ENCODE peak calls at places on chromosome 6, in six cellular contexts. M, Q, K, J, I and L are unnamed samples.

GRCh38 chr6:106757267-106757666 is 127.9 kb downstream of the QRSL1 start:
- DNase-seq in K (no peak), J (no peak), I (no peak), Q (no peak), M (no peak), L (no peak)

GRCh38 chr6:149925253-149925973 is 2.5 kb upstream of the RAET1G start:
- DNase-seq in K (peak; percentile 46), Q (no peak), M (no peak), J (peak; percentile 25), I (peak; percentile 23), L (no peak)

GRCh38 chr6:74690365-74690764 is 515.5 kb downstream of the COL12A1 start:
- DNase-seq in K (no peak), I (no peak), Q (peak; percentile 36), J (no peak), M (no peak), L (no peak)

GRCh38 chr6:10569392-10570127 is 48.4 kb downstream of the GCNT2 start:
- DNase-seq in K (no peak), J (no peak), M (no peak), I (no peak), Q (no peak), L (no peak)

GRCh38 chr6:31010393-31011060 is at the start of gene MUC22:
- DNase-seq in I (no peak), K (no peak), Q (peak; percentile 84), J (no peak), M (no peak), L (no peak)

GRCh38 chr6:4848382-4849068 is 72.3 kb downstream of the CDYL start:
- DNase-seq in Q (no peak), I (peak; percentile 21), J (peak; percentile 54), K (no peak), M (no peak), L (no peak)

GRCh38 chr6:158799051-158799792 is 19.9 kb downstream of the EZR start:
- DNase-seq in M (no peak), Q (peak; percentile 46), K (peak; percentile 70), I (no peak), J (no peak), L (no peak)

GRCh38 chr6:115896538-115897129 is 164.1 kb downstream of the FRK start:
- DNase-seq in M (no peak), Q (peak; percentile 29), I (peak; percentile 23), K (no peak), J (no peak), L (peak; percentile 12)

GRCh38 chr6:6631526-6632276 is 43.2 kb downstream of the LY86 start:
- DNase-seq in J (no peak), K (peak; percentile 27), Q (no peak), M (no peak), I (no peak), L (no peak)

GRCh38 chr6:136729832-136730231 is 62.4 kb downstream of the MAP3K5 start:
- DNase-seq in K (no peak), M (no peak), Q (no peak), I (no peak), J (no peak), L (no peak)

GRCh38 chr6:99026135-99026534 is 78.4 kb upstream of the FBXL4 start:
- DNase-seq in K (no peak), J (no peak), M (no peak), Q (no peak), I (no peak), L (no peak)

GRCh38 chr6:20399518-20399917 is 2.2 kb upstream of the E2F3 start:
- DNase-seq in I (no peak), K (no peak), Q (no peak), M (no peak), J (no peak), L (no peak)

GRCh38 chr6:132362318-132363185 is 38.7 kb downstream of the MOXD1 start:
- DNase-seq in Q (no peak), K (no peak), I (no peak), J (no peak), M (no peak), L (no peak)

GRCh38 chr6:44177691-44178423 is 19.2 kb downstream of the CAPN11 start:
- DNase-seq in K (no peak), Q (peak; percentile 56), M (peak; percentile 76), I (no peak), J (no peak), L (no peak)

GRCh38 chr6:43709654-43710303 is 22.2 kb upstream of the MRPS18A start:
- DNase-seq in K (no peak), J (no peak), I (no peak), M (no peak), Q (no peak), L (no peak)

GRCh38 chr6:137928286-137928685 is 61.2 kb downstream of the TNFAIP3 start:
- DNase-seq in J (no peak), M (no peak), Q (no peak), K (no peak), I (no peak), L (no peak)

GRCh38 chr6:47701374-47701773 is 3.0 kb downstream of the ADGRF4 start:
- DNase-seq in I (no peak), J (no peak), K (no peak), Q (no peak), M (no peak), L (no peak)

GRCh38 chr6:96947055-96947454 is 22.5 kb downstream of the KLHL32 start:
- DNase-seq in I (no peak), Q (no peak), K (no peak), J (no peak), M (no peak), L (no peak)

GRCh38 chr6:1044040-1044836 is 267.7 kb upstream of the FOXQ1 start:
- DNase-seq in K (peak; percentile 47), Q (no peak), J (no peak), I (no peak), M (no peak), L (no peak)

GRCh38 chr6:152271681-152272464 is 365.3 kb downstream of the SYNE1 start:
- DNase-seq in K (no peak), M (no peak), J (no peak), Q (peak; percentile 34), I (no peak), L (no peak)

GRCh38 chr6:42454428-42454791 is 2.7 kb upstream of the TRERF1 start:
- DNase-seq in J (peak; percentile 56), Q (no peak), I (peak; percentile 40), K (peak; percentile 80), M (peak; percentile 69), L (no peak)

GRCh38 chr6:136640132-136640915 is 90.1 kb upstream of the MAP7 start:
- DNase-seq in I (no peak), M (no peak), Q (peak; percentile 82), J (no peak), K (no peak), L (no peak)

GRCh38 chr6:107275330-107275865 is 160.1 kb upstream of the BEND3 start:
- DNase-seq in I (no peak), J (no peak), Q (peak; percentile 12), K (no peak), M (no peak), L (no peak)

GRCh38 chr6:2482773-2483172 is 237.4 kb upstream of the GMDS start:
- DNase-seq in K (no peak), I (no peak), Q (no peak), J (no peak), M (no peak), L (no peak)
- TF ChIP-seq CTCF in K (no peak), I (no peak), Q (no peak), J (peak; percentile 24), M (no peak), L (no peak)

GRCh38 chr6:94052754-94053153 is 633.4 kb upstream of the EPHA7 start:
- DNase-seq in I (no peak), Q (no peak), J (no peak), M (no peak), K (no peak), L (no peak)
- TF ChIP-seq CTCF in I (no peak), Q (no peak), J (no peak), M (no peak), K (no peak), L (no peak)

GRCh38 chr6:16338577-16339262 is 100.3 kb downstream of the GMPR start:
- DNase-seq in Q (peak; percentile 100), M (peak; percentile 83), K (peak; percentile 60), J (no peak), I (peak; percentile 32), L (no peak)
- TF ChIP-seq CTCF in Q (peak; percentile 88), M (peak; percentile 18), K (no peak), J (no peak), I (peak; percentile 34), L (peak; percentile 51)

GRCh38 chr6:79570802-79571367 is 33.7 kb upstream of the LCA5 start:
- DNase-seq in I (no peak), Q (peak; percentile 48), K (no peak), M (no peak), J (no peak), L (no peak)

GRCh38 chr6:79570129-79570801 is 33.0 kb upstream of the LCA5 start:
- DNase-seq in M (no peak), J (peak; percentile 46), K (peak; percentile 78), I (no peak), Q (peak; percentile 72), L (no peak)

DNA sequence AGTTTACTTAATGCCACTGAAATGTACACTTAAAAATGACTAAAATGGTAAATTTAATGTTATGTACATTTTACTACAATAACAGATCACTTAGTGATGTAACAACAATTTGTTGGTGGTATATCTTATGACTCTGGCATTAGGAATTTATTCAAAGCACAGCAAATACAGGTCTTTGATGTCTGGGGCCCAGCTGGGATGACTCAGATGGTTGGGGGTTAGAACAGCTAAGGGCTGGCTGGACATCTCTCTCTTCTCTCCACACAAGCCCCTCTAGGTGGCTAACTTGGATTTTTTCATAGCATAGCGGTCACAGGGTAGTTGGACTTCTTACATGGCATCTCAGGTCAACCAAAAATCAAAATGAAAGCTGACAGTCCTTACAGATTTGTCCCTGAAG is 37.4 kb upstream of the LCA5 start:
- DNase-seq in I (no peak), Q (peak; percentile 78), J (no peak), K (no peak), M (no peak), L (no peak)
- TF ChIP-seq CTCF in I (no peak), Q (no peak), J (no peak), K (no peak), M (no peak), L (no peak)

GRCh38 chr6:157323924-157324276 is 581 bp upstream of the TMEM242 start:
- DNase-seq in I (peak; percentile 74), J (peak; percentile 76), Q (peak; percentile 81), M (peak; percentile 83), K (peak; percentile 76), L (peak; percentile 62)
- TF ChIP-seq CTCF in I (no peak), J (no peak), Q (peak; percentile 19), M (no peak), K (no peak), L (no peak)

GRCh38 chr6:111681856-111682255 is 76.2 kb upstream of the TRAF3IP2 start:
- DNase-seq in K (no peak), Q (no peak), M (no peak), I (no peak), J (no peak), L (no peak)
- TF ChIP-seq CTCF in K (no peak), Q (no peak), M (no peak), I (no peak), J (no peak), L (no peak)

DNA sequence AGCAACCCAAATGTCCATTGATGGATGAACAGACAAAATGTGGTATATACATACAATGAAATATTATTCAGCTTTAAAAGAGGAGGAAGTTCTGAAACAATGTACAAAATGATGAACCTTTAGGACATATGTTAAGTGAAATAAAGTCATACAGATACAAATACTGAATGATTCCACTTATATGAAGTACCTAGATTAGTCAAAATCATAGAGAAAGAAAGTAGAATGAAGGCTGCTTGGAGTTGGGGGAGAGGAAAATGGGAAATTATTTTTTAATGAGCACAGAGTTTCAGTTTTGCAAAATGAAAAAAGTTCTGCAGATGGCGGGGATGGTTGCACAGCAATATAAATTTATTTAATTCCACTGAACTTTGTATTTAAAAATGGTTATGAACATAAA is 12.4 kb downstream of the COL19A1 start:
- DNase-seq in M (no peak), I (no peak), J (no peak), K (no peak), Q (no peak), L (no peak)
- TF ChIP-seq CTCF in M (no peak), I (no peak), J (no peak), K (no peak), Q (no peak), L (no peak)